ENCODE peak calls at places on chromosomes 7 and 10, in six cellular contexts. J, K, L, I, Y and M are unnamed samples. For H3K4me1, the result is how much of the 10 kb centered on the place peaks cover.

GRCh38 chr7:131007439-131008330 is 273.7 kb upstream of the KLF14 start:
- DNase-seq in Y (peak), I (peak), K (peak), L (peak), J (no peak), M (peak)

GRCh38 chr10:74213019-74213418 is 62.0 kb downstream of the ADK start:
- DNase-seq in Y (no peak), I (no peak), K (no peak), J (no peak), L (no peak), M (no peak)

GRCh38 chr7:80218723-80219122 is 84.1 kb downstream of the GNAI1 start:
- DNase-seq in J (no peak), Y (no peak), I (no peak), L (peak), K (no peak), M (no peak)

GRCh38 chr10:75925999-75926398 is 494.6 kb downstream of the LRMDA start:
- DNase-seq in K (no peak), L (no peak), I (no peak), J (no peak), Y (no peak), M (no peak)

GRCh38 chr7:134078991-134079390 is 48.1 kb upstream of the LRGUK start:
- DNase-seq in K (peak), Y (no peak), L (no peak), I (no peak), J (no peak), M (no peak)

GRCh38 chr7:69598081-69598486 is at the start of gene AUTS2:
- DNase-seq in I (peak), K (peak), J (peak), Y (peak), L (peak), M (peak)

GRCh38 chr10:97004591-97004990 is 172.5 kb downstream of the LCOR start:
- DNase-seq in J (no peak), L (no peak), I (no peak), K (no peak), Y (no peak), M (no peak)

GRCh38 chr10:70324341-70324861 is 40.6 kb upstream of the NPFFR1 start:
- DNase-seq in I (no peak), K (peak), J (no peak), Y (peak), L (no peak), M (no peak)

GRCh38 chr10:6145414-6145978 is 56.7 kb downstream of the RBM17 start:
- DNase-seq in K (peak), Y (peak), L (no peak), J (no peak), I (no peak), M (no peak)

GRCh38 chr7:33757563-33758165 is 147.7 kb upstream of the BMPER start:
- DNase-seq in L (peak), I (peak), K (peak), Y (peak), J (no peak), M (no peak)

GRCh38 chr10:34638405-34639054 is 176.6 kb downstream of the PARD3 start:
- DNase-seq in J (peak), I (peak), Y (peak), L (peak), K (peak), M (peak)

GRCh38 chr10:111384556-111384955 is 307.7 kb downstream of the ADRA2A start:
- DNase-seq in Y (no peak), I (no peak), K (no peak), L (no peak), J (no peak), M (no peak)

GRCh38 chr10:14570800-14571199 is 203.9 kb downstream of the FAM107B start:
- DNase-seq in L (no peak), J (no peak), I (no peak), K (no peak), Y (no peak), M (peak)

GRCh38 chr10:76632158-76633051 is 1005.2 kb downstream of the KCNMA1 start:
- DNase-seq in J (no peak), L (no peak), Y (peak), I (peak), K (peak), M (no peak)

GRCh38 chr7:23234569-23235296 is 11.8 kb upstream of the GPNMB start:
- DNase-seq in I (no peak), J (no peak), Y (no peak), K (no peak), L (no peak), M (no peak)

GRCh38 chr7:40717242-40717641 is 582.4 kb downstream of the SUGCT start:
- DNase-seq in L (no peak), J (peak), K (peak), I (peak), Y (peak), M (peak)

GRCh38 chr7:44131173-44132009 is 8.0 kb upstream of the POLD2 start:
- DNase-seq in J (no peak), Y (peak), K (peak), L (no peak), I (no peak), M (no peak)

GRCh38 chr10:106960812-106961211 is 203.7 kb downstream of the SORCS1 start:
- DNase-seq in L (no peak), Y (peak), I (no peak), J (no peak), K (no peak), M (no peak)

GRCh38 chr10:48533951-48534720 is 70.7 kb downstream of the ARHGAP22 start:
- DNase-seq in L (no peak), Y (no peak), K (no peak), J (no peak), I (no peak), M (no peak)

GRCh38 chr10:131946880-131947279 is 34.8 kb downstream of the BNIP3 start:
- DNase-seq in I (no peak), K (no peak), L (no peak), J (no peak), Y (no peak), M (no peak)

GRCh38 chr7:128405345-128406146 is 4.2 kb downstream of the IMPDH1 start:
- DNase-seq in K (peak), J (no peak), I (peak), Y (peak), L (no peak), M (peak)

GRCh38 chr10:115580239-115580638 is 487.1 kb downstream of the ATRNL1 start:
- DNase-seq in L (no peak), J (no peak), K (no peak), Y (no peak), I (no peak), M (no peak)

GRCh38 chr10:61942997-61943457 is 41.5 kb downstream of the ARID5B start:
- DNase-seq in I (no peak), L (no peak), Y (no peak), K (no peak), J (no peak), M (no peak)

GRCh38 chr10:64648915-64649314 is 1127.7 kb downstream of the REEP3 start:
- DNase-seq in Y (peak), I (no peak), K (no peak), L (no peak), J (no peak), M (no peak)

GRCh38 chr10:13660545-13660920 is 73.8 kb downstream of the PRPF18 start:
- DNase-seq in Y (no peak), J (no peak), K (no peak), L (no peak), I (no peak), M (no peak)

DNA sequence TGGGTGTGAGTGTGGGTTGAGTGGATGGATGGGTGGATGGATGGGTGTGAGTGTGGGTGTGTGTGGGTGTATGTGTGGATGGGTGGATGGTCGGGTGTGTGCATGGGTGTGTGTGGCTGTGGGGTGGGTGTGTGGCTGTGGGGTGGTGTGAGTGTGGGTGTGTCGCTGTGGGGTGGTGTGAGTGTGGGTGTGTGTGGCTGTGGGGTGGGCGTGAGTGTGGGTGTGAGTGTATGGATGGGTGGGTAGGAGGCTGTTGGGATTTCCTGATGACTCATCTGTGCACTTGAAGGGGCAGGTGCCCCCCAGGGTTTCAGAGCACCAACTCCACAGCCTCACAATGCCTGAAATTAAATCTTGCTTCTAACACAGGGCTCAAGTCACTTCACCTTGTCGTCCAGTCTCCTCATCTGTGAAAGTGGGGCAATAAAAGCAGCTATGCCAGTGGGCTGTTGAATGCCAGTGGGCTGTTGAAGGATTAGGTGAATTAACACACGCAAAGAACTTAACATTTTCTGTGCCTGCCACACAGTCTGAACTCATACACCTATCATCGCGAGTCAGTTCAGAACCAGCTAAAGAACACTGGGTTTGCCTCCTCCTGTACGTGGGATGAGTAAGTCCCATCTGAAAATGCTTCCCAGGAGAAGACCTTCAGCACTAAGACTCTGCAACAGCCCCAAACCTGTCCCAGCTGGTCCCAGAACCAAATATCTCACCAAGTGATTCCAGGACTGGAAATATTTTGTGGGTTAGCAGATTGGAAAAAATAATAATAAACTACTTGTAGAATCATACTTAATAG is 32.0 kb downstream of the SFMBT2 start:
- DNase-seq in J (no peak), K (no peak), I (no peak), Y (no peak), L (no peak), M (no peak)
- H3K4me3 ChIP-seq in J (no peak), K (no peak), I (no peak), Y (no peak), L (no peak), M (no peak)

GRCh38 chr7:47726047-47726726 is 144.3 kb upstream of the TNS3 start:
- DNase-seq in J (no peak), Y (no peak), I (no peak), L (no peak), K (no peak), M (no peak)
- H3K27ac ChIP-seq in J (no peak), Y (no peak), I (no peak), L (peak), K (no peak), M (no peak)

GRCh38 chr10:101007099-101007711 is 7.6 kb downstream of the LZTS2 start:
- DNase-seq in K (no peak), L (no peak), Y (no peak), I (no peak), J (no peak), M (no peak)
- H3K4me1 ChIP-seq in K (under half), L (under half), Y (under half), I (under half), J (under half), M (under half)

GRCh38 chr7:122137291-122138077 is 6.6 kb downstream of the AASS start:
- DNase-seq in Y (no peak), K (no peak), I (no peak), L (no peak), J (no peak), M (no peak)

GRCh38 chr7:122136033-122136432 is 8.0 kb downstream of the AASS start:
- DNase-seq in K (no peak), I (no peak), Y (no peak), J (no peak), L (no peak), M (no peak)

GRCh38 chr7:122133477-122133876 is 10.6 kb downstream of the AASS start:
- DNase-seq in K (no peak), Y (no peak), L (no peak), J (no peak), I (no peak), M (no peak)

GRCh38 chr7:122135275-122135674 is 8.8 kb downstream of the AASS start:
- DNase-seq in L (no peak), I (no peak), Y (no peak), J (no peak), K (no peak), M (no peak)

GRCh38 chr7:122136639-122137253 is 7.3 kb downstream of the AASS start:
- DNase-seq in K (no peak), Y (no peak), J (no peak), L (no peak), I (no peak), M (no peak)
- H3K4me3 ChIP-seq in K (no peak), Y (no peak), J (peak), L (peak), I (peak), M (peak)

GRCh38 chr10:4241724-4242345 is 456.8 kb upstream of the KLF6 start:
- DNase-seq in K (no peak), I (peak), L (peak), J (no peak), Y (peak), M (no peak)

GRCh38 chr10:4242561-4243035 is 457.6 kb upstream of the KLF6 start:
- DNase-seq in K (no peak), Y (peak), J (no peak), I (peak), L (peak), M (no peak)

GRCh38 chr10:4243651-4244050 is 458.6 kb upstream of the KLF6 start:
- DNase-seq in Y (no peak), J (peak), I (no peak), L (peak), K (no peak), M (no peak)

GRCh38 chr10:4243169-4243568 is 458.2 kb upstream of the KLF6 start:
- DNase-seq in J (no peak), K (no peak), Y (no peak), L (no peak), I (no peak), M (no peak)

GRCh38 chr10:4240641-4241197 is 455.7 kb upstream of the KLF6 start:
- DNase-seq in J (no peak), K (no peak), Y (no peak), L (peak), I (no peak), M (no peak)
- H3K27ac ChIP-seq in J (peak), K (no peak), Y (no peak), L (peak), I (no peak), M (no peak)